ENCODE peak calls at places on chromosomes 7 and 10, in six cellular contexts. G is HCT116; O is iPS DF 6.9; Q is suprapubic skin; Y is CD4-positive, alpha-beta memory T cell; B is kidney. H is an unnamed sample.

GRCh38 chr10:93485690-93486089 is 3.6 kb upstream of the MYOF start:
- DNase-seq in Q (no peak), B (no peak), G (no peak), O (no peak), Y (no peak), H (no peak)

GRCh38 chr7:6385110-6385792 is 62.5 kb downstream of the DAGLB start:
- DNase-seq in Q (no peak), O (no peak), G (peak), Y (no peak), B (no peak), H (peak)

GRCh38 chr10:101290415-101290814 is 61.2 kb upstream of the LBX1 start:
- DNase-seq in Y (no peak), G (no peak), O (no peak), B (no peak), Q (no peak), H (no peak)

GRCh38 chr7:140641532-140642191 is 1.0 kb upstream of the DENND2A start:
- DNase-seq in B (no peak), Q (peak), Y (no peak), G (no peak), O (no peak), H (no peak)

GRCh38 chr7:30815016-30815854 is 44.0 kb downstream of the MINDY4 start:
- DNase-seq in O (no peak), Q (no peak), Y (no peak), B (no peak), G (no peak), H (no peak)

GRCh38 chr7:28754027-28754426 is 204.1 kb downstream of the TRIL start:
- DNase-seq in Y (no peak), O (no peak), G (no peak), Q (no peak), B (no peak), H (no peak)

GRCh38 chr10:110681023-110681681 is 37.0 kb downstream of the RBM20 start:
- DNase-seq in Q (no peak), Y (peak), O (peak), B (no peak), G (peak), H (peak)

GRCh38 chr10:48701139-48701901 is 16.6 kb downstream of the WDFY4 start:
- DNase-seq in O (no peak), B (no peak), G (no peak), Q (no peak), Y (no peak), H (no peak)

GRCh38 chr10:88037623-88038022 is 174.2 kb downstream of the PTEN start:
- DNase-seq in Q (no peak), Y (no peak), G (no peak), B (no peak), O (no peak), H (no peak)

GRCh38 chr7:135205850-135206249 is 5.5 kb downstream of the WDR91 start:
- DNase-seq in O (no peak), B (peak), G (no peak), Y (no peak), Q (no peak), H (no peak)

GRCh38 chr7:135208417-135208793 is 2.9 kb downstream of the WDR91 start:
- DNase-seq in Q (no peak), O (no peak), B (peak), Y (no peak), G (no peak), H (no peak)

GRCh38 chr7:135206887-135207738 is 4.2 kb downstream of the WDR91 start:
- DNase-seq in O (no peak), B (peak), G (no peak), Q (no peak), Y (no peak), H (no peak)

GRCh38 chr7:135209225-135209834 is 2.0 kb downstream of the WDR91 start:
- DNase-seq in B (no peak), Y (no peak), G (no peak), Q (no peak), O (no peak), H (no peak)

DNA sequence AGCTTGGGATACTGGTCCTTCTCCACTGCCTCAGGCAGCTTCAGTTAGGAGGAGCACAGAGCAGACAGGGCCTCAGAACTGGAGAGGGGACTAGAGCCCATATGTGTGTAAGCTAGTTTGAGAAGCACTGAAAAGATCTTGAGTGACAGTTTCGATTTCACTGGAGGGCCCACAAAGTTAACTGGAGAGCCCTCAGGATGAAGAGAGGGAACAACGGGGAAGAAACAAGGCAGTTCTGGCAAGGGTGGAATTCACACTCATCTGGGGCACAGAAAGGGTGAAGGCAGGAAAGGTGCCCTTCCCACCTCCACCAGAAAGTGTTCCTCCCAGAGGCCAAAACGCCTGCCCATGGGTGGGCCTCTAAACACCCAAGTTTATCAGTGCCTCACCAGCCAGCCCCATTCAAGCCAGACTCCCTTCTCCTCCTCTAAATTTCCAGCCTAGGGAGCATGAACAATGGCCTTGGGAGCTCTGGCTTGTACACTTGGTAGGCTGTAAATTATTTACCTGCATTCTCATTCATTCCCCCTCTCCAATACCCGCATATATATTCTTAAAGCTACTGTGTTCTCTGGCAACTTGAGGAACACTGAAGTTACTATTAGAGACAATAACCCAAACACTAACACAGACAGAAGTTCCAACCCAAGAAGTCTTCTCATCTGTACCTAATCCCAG is 3.4 kb downstream of the WDR91 start:
- DNase-seq in B (peak), O (no peak), G (no peak), Q (no peak), Y (no peak), H (no peak)
- H3K27ac ChIP-seq in B (peak), O (no peak), G (no peak), Q (no peak), Y (no peak), H (no peak)

GRCh38 chr10:76316234-76316633 is 884.8 kb downstream of the LRMDA start:
- DNase-seq in B (no peak), G (no peak), Q (no peak), O (no peak), Y (no peak), H (no peak)
- H3K27ac ChIP-seq in B (no peak), G (no peak), Q (no peak), O (no peak), Y (no peak), H (no peak)

GRCh38 chr7:23544913-23545354 is 13.2 kb upstream of the TRA2A start:
- DNase-seq in O (no peak), Q (no peak), G (peak), Y (no peak), B (no peak), H (peak)
- H3K27ac ChIP-seq in O (no peak), Q (no peak), G (no peak), Y (no peak), B (no peak), H (no peak)

DNA sequence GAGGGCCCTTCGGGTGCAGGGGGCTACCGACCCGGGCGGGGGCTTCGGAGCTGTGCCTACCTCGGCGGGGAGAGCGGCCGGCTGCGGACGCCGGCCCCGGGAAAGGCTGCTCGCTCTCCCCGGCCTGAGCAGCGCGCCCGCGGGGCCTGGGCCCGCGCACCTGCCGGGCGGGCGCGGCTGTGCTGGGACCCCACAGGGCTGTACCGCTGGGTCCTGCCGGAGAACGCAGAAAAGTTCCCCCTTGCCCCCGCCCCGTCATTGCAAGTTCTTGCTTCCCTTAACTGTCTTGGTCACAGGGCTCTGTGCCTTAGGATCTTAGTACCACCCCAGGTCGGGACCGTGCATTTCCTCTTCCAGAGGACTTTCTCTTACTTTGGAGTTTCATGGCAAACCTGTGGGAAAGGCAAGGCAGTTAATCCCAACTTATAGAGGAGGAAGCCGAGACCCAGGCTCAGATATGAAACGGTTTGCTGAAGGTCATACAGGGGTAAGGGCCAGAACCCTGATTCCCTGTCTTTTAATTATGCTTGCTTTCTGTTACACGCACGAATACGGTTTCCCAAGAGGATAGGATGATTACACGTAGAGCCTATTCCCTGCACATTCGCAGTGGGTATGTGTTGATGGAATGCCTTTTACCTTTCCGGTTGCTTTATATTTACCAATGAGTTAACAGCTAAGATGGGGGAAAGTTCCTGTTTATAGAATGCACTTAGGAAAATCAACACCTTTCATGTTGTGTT is 662 bp downstream of the PCGF5 start:
- DNase-seq in Y (no peak), B (no peak), O (no peak), Q (peak), G (no peak), H (peak)
- H3K27ac ChIP-seq in Y (peak), B (peak), O (no peak), Q (peak), G (peak), H (peak)

GRCh38 chr7:38367301-38367700 is 93.9 kb upstream of the TARP start:
- DNase-seq in O (no peak), Y (no peak), Q (no peak), G (no peak), B (no peak), H (no peak)
- H3K27ac ChIP-seq in O (no peak), Y (peak), Q (no peak), G (no peak), B (no peak), H (no peak)

DNA sequence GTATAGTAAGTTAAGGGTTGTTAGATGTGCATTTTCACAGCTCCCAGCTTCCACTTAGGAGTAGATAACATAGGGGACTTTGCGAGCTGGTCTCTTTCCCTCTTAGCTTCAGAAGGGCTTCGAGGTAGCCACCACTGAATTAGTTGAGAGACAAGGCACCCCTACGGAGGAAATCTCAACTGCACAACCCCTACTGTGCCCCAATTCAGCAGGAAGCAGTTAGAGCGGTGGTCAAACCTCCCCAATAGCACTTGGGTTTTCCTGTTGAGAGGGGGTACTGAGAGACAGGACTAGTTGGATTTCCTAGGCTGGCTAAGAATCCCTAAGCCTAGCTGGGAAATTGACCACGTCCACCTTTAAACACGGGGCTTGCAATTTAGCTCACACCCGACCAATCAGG is 1.1 kb upstream of the HERPUD2 start:
- DNase-seq in Y (no peak), G (no peak), O (no peak), Q (no peak), B (no peak), H (no peak)
- H3K27ac ChIP-seq in Y (peak), G (no peak), O (no peak), Q (no peak), B (no peak), H (no peak)

GRCh38 chr10:99733366-99733765 is 1.3 kb downstream of the CUTC start:
- DNase-seq in O (no peak), Y (no peak), Q (no peak), B (no peak), G (no peak), H (no peak)
- H3K27ac ChIP-seq in O (no peak), Y (no peak), Q (no peak), B (no peak), G (peak), H (peak)

GRCh38 chr10:69329721-69330178 is 51.5 kb downstream of the HK1 start:
- DNase-seq in B (peak), G (no peak), O (peak), Q (no peak), Y (no peak), H (no peak)

GRCh38 chr10:69327463-69328345 is 49.4 kb downstream of the HK1 start:
- DNase-seq in Y (peak), B (peak), G (no peak), Q (peak), O (no peak), H (no peak)

GRCh38 chr10:69326692-69327091 is 48.4 kb downstream of the HK1 start:
- DNase-seq in Q (no peak), B (no peak), O (no peak), Y (no peak), G (no peak), H (no peak)

GRCh38 chr10:69331161-69331560 is 52.9 kb downstream of the HK1 start:
- DNase-seq in Y (no peak), O (no peak), Q (no peak), G (no peak), B (peak), H (no peak)

GRCh38 chr10:69328346-69328687 is 50.0 kb downstream of the HK1 start:
- DNase-seq in B (no peak), Q (no peak), Y (no peak), G (no peak), O (no peak), H (no peak)
- H3K27ac ChIP-seq in B (peak), Q (peak), Y (peak), G (no peak), O (no peak), H (peak)

GRCh38 chr7:66075590-66076458 is at the start of gene ASL:
- DNase-seq in B (peak), O (peak), G (peak), Y (peak), Q (peak), H (peak)
- H3K27ac ChIP-seq in B (peak), O (no peak), G (peak), Y (peak), Q (peak), H (peak)

DNA sequence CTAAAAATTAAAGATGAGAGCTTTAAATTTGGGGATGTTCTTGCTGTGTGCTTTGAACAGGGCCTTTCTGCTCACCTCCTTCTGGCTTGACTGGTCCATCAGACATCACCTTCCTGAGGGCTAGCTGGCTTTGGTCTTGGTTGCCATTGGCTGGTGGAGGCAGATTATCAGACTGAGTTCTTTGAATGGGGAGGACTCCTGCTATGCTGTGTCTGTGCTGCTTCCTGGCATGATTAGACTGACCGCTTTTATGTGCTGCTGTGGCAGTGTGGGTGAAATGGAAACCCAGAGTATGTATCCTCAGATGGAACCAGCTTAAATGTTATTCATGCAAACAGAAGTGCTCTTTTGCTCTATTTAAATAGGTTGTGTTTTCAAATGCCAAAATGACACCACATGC is 341.6 kb downstream of the PCLO start:
- DNase-seq in G (no peak), O (no peak), B (no peak), Q (no peak), Y (no peak), H (no peak)
- H3K27ac ChIP-seq in G (no peak), O (no peak), B (no peak), Q (no peak), Y (no peak), H (no peak)

H was measured in RWPE1.